ENCODE peak calls at places on chromosomes 5 and 9, in four cellular contexts. F, W, B and N are unnamed samples.

GRCh38 chr5:112417931-112418358 is 1.1 kb downstream of the EPB41L4A start:
- DNase-seq in F (peak; percentile 82), W (no peak), B (peak; percentile 43), N (no peak)

GRCh38 chr5:79800979-79801827 is 111.6 kb downstream of the CMYA5 start:
- DNase-seq in F (no peak), W (no peak), B (no peak), N (no peak)

GRCh38 chr9:133044125-133044524 is 13.3 kb downstream of the GTF3C5 start:
- DNase-seq in F (no peak), W (no peak), B (no peak), N (no peak)

GRCh38 chr9:85453850-85454249 is 287.9 kb downstream of the AGTPBP1 start:
- DNase-seq in F (no peak), W (no peak), B (no peak), N (no peak)

GRCh38 chr9:35906923-35907699 is 1.1 kb downstream of the HRCT1 start:
- DNase-seq in F (peak; percentile 46), W (peak; percentile 95), B (peak; percentile 4), N (peak; percentile 60)

GRCh38 chr5:156186760-156187159 is 140.2 kb upstream of the SGCD start:
- DNase-seq in F (no peak), W (peak; percentile 45), B (no peak), N (no peak)

GRCh38 chr9:79952401-79952800 is 380.6 kb downstream of the TLE4 start:
- DNase-seq in F (no peak), W (peak; percentile 31), B (no peak), N (no peak)

GRCh38 chr5:78182838-78183237 is 111.7 kb downstream of the AP3B1 start:
- DNase-seq in F (peak; percentile 72), W (no peak), B (peak; percentile 7), N (no peak)

GRCh38 chr5:138469540-138470321 is 4.5 kb downstream of the EGR1 start:
- DNase-seq in F (peak; percentile 89), W (peak; percentile 80), B (peak; percentile 59), N (peak; percentile 89)